ENCODE peak calls at places on chromosomes 6 and 20, in ten cellular contexts. Z, U, H, A, K, R, S, Y, T and G are unnamed samples. For H3K36me3, the result is how much of the 10 kb centered on the place peaks cover.

GRCh38 chr6:40341726-40342125 is 245.4 kb downstream of the LRFN2 start:
- DNase-seq in Z (no peak), U (no peak), H (no peak), A (no peak), K (peak), R (peak), S (no peak), Y (no peak), T (no peak), G (no peak)

GRCh38 chr6:15498640-15499039 is 164.2 kb downstream of the DTNBP1 start:
- DNase-seq in Z (no peak), U (no peak), H (no peak), A (peak), K (no peak), R (peak), S (peak), Y (no peak), T (peak), G (no peak)

GRCh38 chr6:133609404-133610270 is 279.3 kb upstream of the TCF21 start:
- DNase-seq in Z (no peak), U (no peak), H (no peak), A (peak), K (no peak), R (no peak), S (no peak), Y (no peak), T (peak), G (peak)

GRCh38 chr20:24745206-24745605 is 203.9 kb upstream of the CST7 start:
- DNase-seq in Z (no peak), U (no peak), H (no peak), A (no peak), K (no peak), R (no peak), S (peak), Y (no peak), T (no peak), G (no peak)

GRCh38 chr6:69005194-69005593 is 370.1 kb downstream of the ADGRB3 start:
- DNase-seq in Z (no peak), U (no peak), H (no peak), A (peak), K (no peak), R (no peak), S (no peak), Y (no peak), T (no peak), G (no peak)

GRCh38 chr6:5582758-5583157 is 321.4 kb downstream of the FARS2 start:
- DNase-seq in Z (no peak), U (peak), H (no peak), A (peak), K (no peak), R (no peak), S (no peak), Y (no peak), T (no peak), G (no peak)

GRCh38 chr20:47610247-47610944 is 108.7 kb downstream of the NCOA3 start:
- DNase-seq in Z (no peak), U (peak), H (no peak), A (peak), K (no peak), R (peak), S (no peak), Y (no peak), T (peak), G (no peak)

GRCh38 chr6:11242709-11243108 is 10.2 kb upstream of the NEDD9 start:
- DNase-seq in Z (no peak), U (no peak), H (no peak), A (peak), K (no peak), R (no peak), S (no peak), Y (no peak), T (no peak), G (no peak)

GRCh38 chr6:6746334-6746969 is 157.9 kb downstream of the LY86 start:
- DNase-seq in Z (no peak), U (no peak), H (peak), A (no peak), K (peak), R (no peak), S (no peak), Y (no peak), T (no peak), G (no peak)

GRCh38 chr6:154482858-154483257 is 27.6 kb downstream of the CNKSR3 start:
- DNase-seq in Z (no peak), U (no peak), H (no peak), A (no peak), K (no peak), R (no peak), S (no peak), Y (no peak), T (no peak), G (no peak)

GRCh38 chr6:42572523-42572922 is 8.7 kb downstream of the UBR2 start:
- DNase-seq in Z (no peak), U (no peak), H (no peak), A (no peak), K (no peak), R (no peak), S (peak), Y (no peak), T (no peak), G (no peak)

GRCh38 chr20:50378170-50379000 is 131.8 kb upstream of the PTPN1 start:
- DNase-seq in Z (no peak), U (no peak), H (no peak), A (no peak), K (no peak), R (no peak), S (no peak), Y (no peak), T (no peak), G (no peak)

GRCh38 chr20:63698739-63699465 is 2.5 kb downstream of the TNFRSF6B start:
- DNase-seq in Z (no peak), U (peak), H (no peak), A (peak), K (no peak), R (peak), S (no peak), Y (no peak), T (peak), G (peak)

GRCh38 chr20:58251348-58251978 is 23.0 kb upstream of the ANKRD60 start:
- DNase-seq in Z (no peak), U (peak), H (no peak), A (no peak), K (no peak), R (no peak), S (no peak), Y (peak), T (no peak), G (no peak)

GRCh38 chr20:12053348-12053747 is 135.7 kb downstream of the BTBD3 start:
- DNase-seq in Z (no peak), U (peak), H (no peak), A (peak), K (no peak), R (no peak), S (peak), Y (no peak), T (peak), G (no peak)

GRCh38 chr6:135195522-135195921 is 14.4 kb downstream of the MYB start:
- DNase-seq in Z (no peak), U (no peak), H (no peak), A (no peak), K (no peak), R (no peak), S (no peak), Y (no peak), T (no peak), G (no peak)

GRCh38 chr6:84089081-84089480 is 55.5 kb downstream of the MRAP2 start:
- DNase-seq in Z (no peak), U (no peak), H (no peak), A (no peak), K (no peak), R (no peak), S (no peak), Y (no peak), T (no peak), G (no peak)

GRCh38 chr6:33843086-33843695 is 39.4 kb upstream of the MLN start:
- DNase-seq in Z (no peak), U (no peak), H (no peak), A (no peak), K (no peak), R (no peak), S (no peak), Y (no peak), T (no peak), G (no peak)

GRCh38 chr6:161200610-161201201 is 73.2 kb downstream of the AGPAT4 start:
- DNase-seq in Z (no peak), U (peak), H (no peak), A (no peak), K (peak), R (no peak), S (no peak), Y (no peak), T (no peak), G (no peak)

GRCh38 chr6:158654960-158655485 is 5.2 kb downstream of the SYTL3 start:
- DNase-seq in Z (no peak), U (no peak), H (no peak), A (peak), K (no peak), R (no peak), S (no peak), Y (no peak), T (no peak), G (no peak)

GRCh38 chr20:45946149-45946970 is 11.9 kb downstream of the PCIF1 start:
- DNase-seq in Z (peak), U (no peak), H (no peak), A (peak), K (no peak), R (no peak), S (no peak), Y (peak), T (no peak), G (no peak)

GRCh38 chr6:159788276-159788675 is 1.1 kb downstream of the TCP1 start:
- DNase-seq in Z (no peak), U (no peak), H (no peak), A (peak), K (no peak), R (no peak), S (no peak), Y (no peak), T (no peak), G (no peak)

GRCh38 chr6:72286911-72287311 is 335.0 kb upstream of the KCNQ5 start:
- DNase-seq in Z (no peak), U (no peak), H (no peak), A (peak), K (no peak), R (no peak), S (no peak), Y (no peak), T (no peak), G (no peak)

GRCh38 chr6:133568970-133569889 is 319.7 kb upstream of the TCF21 start:
- DNase-seq in Z (no peak), U (peak), H (no peak), A (peak), K (no peak), R (no peak), S (peak), Y (no peak), T (peak), G (peak)

GRCh38 chr6:99446076-99446475 is 21.0 kb upstream of the PNISR start:
- DNase-seq in Z (no peak), U (no peak), H (no peak), A (no peak), K (no peak), R (no peak), S (no peak), Y (no peak), T (no peak), G (no peak)

GRCh38 chr6:106446983-106447382 is 86.5 kb downstream of the CRYBG1 start:
- DNase-seq in Z (no peak), U (no peak), H (no peak), A (no peak), K (no peak), R (no peak), S (no peak), Y (no peak), T (no peak), G (peak)

GRCh38 chr6:40563111-40563510 is 24.1 kb downstream of the LRFN2 start:
- DNase-seq in Z (no peak), U (no peak), H (no peak), A (no peak), K (peak), R (no peak), S (peak), Y (no peak), T (no peak), G (no peak)

GRCh38 chr6:14499804-14500203 is 382.2 kb downstream of the CD83 start:
- DNase-seq in Z (no peak), U (peak), H (no peak), A (peak), K (peak), R (no peak), S (no peak), Y (no peak), T (peak), G (peak)

GRCh38 chr6:26196846-26197683 is 109.8 kb downstream of the HFE start:
- DNase-seq in Z (peak), U (peak), H (no peak), A (peak), K (no peak), R (peak), S (peak), Y (peak), T (peak), G (peak)

GRCh38 chr20:18971574-18971973 is 158.0 kb downstream of the SCP2D1 start:
- DNase-seq in Z (peak), U (no peak), H (no peak), A (no peak), K (no peak), R (no peak), S (peak), Y (no peak), T (no peak), G (no peak)

GRCh38 chr6:9523462-9523861 is 891.4 kb downstream of the TFAP2A start:
- DNase-seq in Z (no peak), U (no peak), H (no peak), A (peak), K (peak), R (no peak), S (no peak), Y (no peak), T (peak), G (no peak)

GRCh38 chr20:2093200-2093781 is 8.3 kb upstream of the STK35 start:
- DNase-seq in Z (no peak), U (peak), H (no peak), A (peak), K (peak), R (no peak), S (peak), Y (no peak), T (no peak), G (peak)

GRCh38 chr6:86963352-86963751 is 26.0 kb downstream of the HTR1E start:
- DNase-seq in Z (no peak), U (no peak), H (no peak), A (peak), K (no peak), R (no peak), S (no peak), Y (no peak), T (peak), G (no peak)

GRCh38 chr20:43944653-43945235 is 30.1 kb downstream of the TOX2 start:
- DNase-seq in Z (no peak), U (no peak), H (no peak), A (no peak), K (no peak), R (no peak), S (no peak), Y (no peak), T (no peak), G (no peak)

GRCh38 chr6:50707652-50708325 is 5.5 kb upstream of the TFAP2D start:
- DNase-seq in Z (no peak), U (peak), H (no peak), A (no peak), K (no peak), R (no peak), S (no peak), Y (no peak), T (peak), G (no peak)

DNA sequence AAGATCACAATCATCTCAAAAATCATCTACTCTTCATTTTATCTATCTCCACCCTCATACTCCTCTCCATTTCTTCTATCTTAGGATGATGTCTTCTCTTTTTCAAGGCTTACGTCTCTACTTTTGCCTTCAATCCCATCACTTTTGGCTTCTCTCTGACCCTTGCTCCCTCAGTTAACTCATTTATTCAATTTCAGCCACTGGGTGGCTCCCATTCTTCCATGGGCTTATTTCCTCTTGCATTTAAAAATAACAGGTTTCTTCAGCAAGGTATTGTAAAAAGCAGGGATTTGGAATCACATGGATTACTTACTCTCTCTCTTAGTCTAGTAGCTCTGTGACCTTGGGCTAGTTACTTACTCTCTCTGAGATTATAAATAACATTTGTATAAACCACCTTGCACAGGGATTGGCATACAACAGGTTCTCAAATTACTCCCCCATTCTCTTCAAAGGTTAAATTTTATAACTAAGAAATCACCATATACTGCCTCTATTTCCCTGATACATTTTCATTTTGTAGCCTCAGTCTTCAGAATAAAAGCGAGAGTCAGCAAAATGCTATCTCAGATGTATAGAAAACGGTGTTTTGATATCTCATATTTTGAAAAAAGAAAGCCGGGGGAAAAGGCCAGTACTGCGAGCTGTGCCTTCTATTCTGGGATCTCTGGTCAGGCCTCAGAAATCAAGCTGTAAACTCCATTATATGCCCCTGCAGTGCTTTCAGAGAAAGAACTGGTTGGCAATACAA is 5.5 kb downstream of the ZSCAN12 start:
- DNase-seq in Z (no peak), U (peak), H (no peak), A (peak), K (peak), R (no peak), S (no peak), Y (no peak), T (no peak), G (no peak)
- H3K36me3 ChIP-seq in Z (under half), U (under half), H (half or more), A (under half), K (half or more), R (half or more), S (under half), Y (half or more), T (under half), G (under half)

DNA sequence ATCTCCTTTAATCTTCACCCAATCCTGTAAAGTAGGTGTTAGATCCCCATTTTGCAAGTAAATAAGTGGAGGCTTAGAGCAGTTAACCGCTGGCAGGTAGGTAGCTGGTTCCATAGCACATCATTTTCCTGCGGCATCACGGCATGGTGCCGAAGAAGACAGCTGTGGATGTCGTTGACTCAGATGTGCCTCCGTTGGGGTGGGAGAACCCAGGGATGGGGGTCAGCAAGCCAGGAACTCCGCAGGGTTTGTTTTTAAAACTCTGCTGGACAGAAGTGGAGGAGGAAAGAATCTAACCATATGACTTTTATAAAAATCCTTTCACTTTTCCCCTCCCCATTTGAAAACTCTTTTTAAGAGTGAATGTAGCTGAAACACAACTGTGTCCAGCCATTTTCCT is 27.8 kb upstream of the PI16 start:
- DNase-seq in Z (no peak), U (no peak), H (no peak), A (no peak), K (no peak), R (no peak), S (no peak), Y (no peak), T (no peak), G (no peak)
- H3K36me3 ChIP-seq in Z (under half), U (under half), H (under half), A (under half), K (under half), R (under half), S (under half), Y (under half), T (under half), G (under half)

DNA sequence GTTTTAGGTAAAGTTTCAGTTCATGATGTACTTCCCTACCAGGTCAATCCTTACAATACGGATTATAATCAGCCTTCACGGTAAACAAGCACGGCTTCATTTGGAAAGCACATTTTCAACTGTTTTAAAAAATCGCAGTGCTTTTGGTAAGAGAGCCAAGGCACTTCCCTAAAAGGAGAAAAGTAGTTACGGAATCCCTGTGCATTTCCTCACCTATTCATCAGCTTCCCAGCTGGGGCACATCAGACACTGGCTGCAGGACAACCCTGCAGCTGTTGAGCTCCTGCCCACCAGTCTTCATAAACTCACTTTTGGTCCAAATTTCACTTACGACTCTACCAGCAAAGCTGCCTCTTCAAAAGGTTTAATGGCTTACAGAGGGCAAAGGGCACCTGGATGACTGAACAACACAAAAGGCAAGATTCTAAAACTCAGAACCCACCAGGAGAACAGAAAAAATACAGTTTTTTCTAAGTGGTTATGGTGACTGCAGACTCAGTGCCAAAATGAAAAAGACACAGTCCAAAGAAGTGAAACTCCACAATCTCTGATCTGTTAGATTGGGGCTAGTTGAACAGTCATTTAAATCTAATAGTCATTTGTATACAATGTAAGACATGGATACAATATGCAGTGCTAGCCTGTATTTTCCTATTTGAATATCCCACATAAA is 7.5 kb downstream of the SNX5 start:
- DNase-seq in Z (no peak), U (no peak), H (peak), A (peak), K (no peak), R (peak), S (no peak), Y (no peak), T (peak), G (no peak)
- H3K36me3 ChIP-seq in Z (under half), U (under half), H (under half), A (under half), K (under half), R (under half), S (under half), Y (under half), T (under half), G (under half)

GRCh38 chr6:45045253-45045601 is 282.9 kb upstream of the RUNX2 start:
- DNase-seq in Z (no peak), U (no peak), H (no peak), A (no peak), K (no peak), R (no peak), S (no peak), Y (no peak), T (no peak), G (no peak)

GRCh38 chr6:45044510-45045252 is 283.4 kb upstream of the RUNX2 start:
- DNase-seq in Z (no peak), U (no peak), H (no peak), A (peak), K (no peak), R (no peak), S (no peak), Y (no peak), T (no peak), G (no peak)

GRCh38 chr6:45047573-45047972 is 280.6 kb upstream of the RUNX2 start:
- DNase-seq in Z (no peak), U (no peak), H (no peak), A (no peak), K (no peak), R (no peak), S (no peak), Y (no peak), T (no peak), G (no peak)

GRCh38 chr6:45052325-45052724 is 275.8 kb upstream of the RUNX2 start:
- DNase-seq in Z (no peak), U (no peak), H (no peak), A (no peak), K (no peak), R (no peak), S (no peak), Y (no peak), T (no peak), G (no peak)

DNA sequence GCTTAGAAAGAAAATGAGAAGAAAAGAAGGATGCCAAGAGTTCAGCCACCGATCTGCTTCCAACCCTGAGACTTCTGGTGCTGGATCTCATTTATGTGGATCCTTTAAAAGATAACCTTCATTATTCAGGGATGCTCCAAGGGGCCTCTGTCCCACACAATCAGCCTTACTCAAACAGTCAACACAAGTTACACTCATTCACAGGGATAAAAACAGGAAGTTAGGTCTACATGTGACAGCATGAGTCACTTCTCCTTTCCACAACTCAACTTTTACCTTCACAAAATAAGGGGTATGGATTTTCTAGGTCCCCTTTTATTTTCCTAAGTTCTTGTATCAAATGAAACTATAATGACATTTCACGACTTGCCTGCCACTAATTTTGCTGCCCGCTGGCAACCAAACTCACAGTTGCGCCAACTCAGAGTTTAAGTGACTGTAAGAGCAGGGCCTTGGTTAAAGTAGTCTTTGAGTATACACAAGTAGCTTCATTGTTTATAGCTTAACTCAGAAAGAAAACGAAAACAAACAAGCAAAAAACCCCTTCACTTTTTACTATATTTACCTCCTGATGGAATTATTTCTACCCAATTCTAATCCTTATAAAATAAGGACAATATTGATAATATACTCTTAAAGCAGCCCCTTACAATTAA is 278.8 kb upstream of the RUNX2 start:
- DNase-seq in Z (no peak), U (peak), H (no peak), A (no peak), K (no peak), R (no peak), S (no peak), Y (no peak), T (no peak), G (no peak)
- H3K36me3 ChIP-seq in Z (under half), U (under half), H (under half), A (under half), K (under half), R (under half), S (under half), Y (under half), T (under half), G (under half)